ENCODE peak calls at places on chromosome 3, in nine cellular contexts. O, W, J, H, M, Z, T, K and C are unnamed samples.

GRCh38 chr3:126959921-126960603 is 22.9 kb upstream of the PLXNA1 start:
- DNase-seq in O (peak), W (peak), J (peak), H (no peak), M (peak), Z (peak), T (no peak), K (no peak), C (no peak)

GRCh38 chr3:181860243-181860642 is 148.5 kb downstream of the SOX2 start:
- DNase-seq in O (no peak), W (no peak), J (no peak), H (no peak), M (no peak), Z (no peak), T (no peak), K (no peak), C (no peak)

GRCh38 chr3:31407665-31408064 is 125.1 kb upstream of the STT3B start:
- DNase-seq in O (no peak), W (peak), J (no peak), H (no peak), M (no peak), Z (peak), T (no peak), K (no peak), C (no peak)

GRCh38 chr3:127780536-127781400 is 41.5 kb downstream of the MGLL start:
- DNase-seq in O (no peak), W (no peak), J (no peak), H (no peak), M (no peak), Z (peak), T (no peak), K (no peak), C (no peak)

GRCh38 chr3:132432639-132433038 is 15.3 kb downstream of the DNAJC13 start:
- DNase-seq in O (no peak), W (peak), J (no peak), H (no peak), M (no peak), Z (peak), T (no peak), K (no peak), C (peak)

GRCh38 chr3:183224581-183224980 is 28.5 kb upstream of the B3GNT5 start:
- DNase-seq in O (no peak), W (no peak), J (no peak), H (no peak), M (no peak), Z (no peak), T (no peak), K (no peak), C (peak)

GRCh38 chr3:136120373-136121348 is 75.5 kb downstream of the MSL2 start:
- DNase-seq in O (no peak), W (peak), J (no peak), H (no peak), M (no peak), Z (no peak), T (no peak), K (no peak), C (no peak)

GRCh38 chr3:55252921-55253320 is 234.2 kb downstream of the WNT5A start:
- DNase-seq in O (no peak), W (peak), J (no peak), H (no peak), M (no peak), Z (no peak), T (no peak), K (no peak), C (no peak)

GRCh38 chr3:40873456-40873855 is 325.8 kb upstream of the CTNNB1 start:
- DNase-seq in O (no peak), W (no peak), J (no peak), H (no peak), M (no peak), Z (no peak), T (no peak), K (no peak), C (no peak)

GRCh38 chr3:137768021-137768360 is 3.9 kb downstream of the SOX14 start:
- DNase-seq in O (no peak), W (no peak), J (no peak), H (no peak), M (no peak), Z (no peak), T (no peak), K (no peak), C (no peak)

GRCh38 chr3:129442947-129443346 is 2.9 kb downstream of the IFT122 start:
- DNase-seq in O (no peak), W (no peak), J (no peak), H (no peak), M (no peak), Z (no peak), T (no peak), K (no peak), C (no peak)

GRCh38 chr3:193851941-193852674 is 259.1 kb downstream of the OPA1 start:
- DNase-seq in O (no peak), W (no peak), J (peak), H (peak), M (no peak), Z (peak), T (no peak), K (no peak), C (no peak)

GRCh38 chr3:114829786-114830185 is 317.3 kb downstream of the ZBTB20 start:
- DNase-seq in O (no peak), W (no peak), J (no peak), H (no peak), M (no peak), Z (no peak), T (no peak), K (no peak), C (no peak)

GRCh38 chr3:48983096-48983495 is 6.9 kb upstream of the P4HTM start:
- DNase-seq in O (no peak), W (no peak), J (no peak), H (no peak), M (no peak), Z (no peak), T (no peak), K (no peak), C (no peak)